ENCODE peak calls at places on chromosomes 11 and 22, in four cellular contexts. S, G, C and A are unnamed samples.
A peak's percentile ranks its signal among the peaks of the same experiment; 100 is the strongest.

GRCh38 chr11:62370743-62371440 is 33.6 kb downstream of the ASRGL1 start:
- DNase-seq in S (peak; percentile 12), G (no peak), C (peak; percentile 6), A (no peak)

GRCh38 chr11:13335319-13335718 is 57.7 kb downstream of the BMAL1 start:
- DNase-seq in S (peak; percentile 76), G (peak; percentile 69), C (peak; percentile 81), A (peak; percentile 23)

GRCh38 chr11:126403039-126403438 is 47.6 kb downstream of the ST3GAL4 start:
- DNase-seq in S (peak; percentile 38), G (no peak), C (no peak), A (no peak)

GRCh38 chr11:14380947-14381555 is 22.1 kb upstream of the RRAS2 start:
- DNase-seq in S (peak; percentile 71), G (no peak), C (peak; percentile 71), A (peak; percentile 42)

GRCh38 chr22:37896181-37896592 is 9.9 kb upstream of the MICALL1 start:
- DNase-seq in S (no peak), G (peak; percentile 68), C (peak; percentile 51), A (no peak)

GRCh38 chr22:36835903-36836302 is 19.1 kb upstream of the PVALB start:
- DNase-seq in S (no peak), G (no peak), C (no peak), A (no peak)

GRCh38 chr11:68531129-68531693 is 70.7 kb downstream of the PPP6R3 start:
- DNase-seq in S (no peak), G (no peak), C (no peak), A (no peak)

GRCh38 chr11:2775083-2775625 is 75.4 kb upstream of the KCNQ1OT1 start:
- DNase-seq in S (no peak), G (no peak), C (no peak), A (no peak)

GRCh38 chr11:26620282-26621045 is 48.4 kb upstream of the MUC15 start:
- DNase-seq in S (no peak), G (no peak), C (no peak), A (no peak)

GRCh38 chr11:12845739-12846358 is 163.3 kb upstream of the RASSF10 start:
- DNase-seq in S (no peak), G (peak; percentile 42), C (no peak), A (peak; percentile 96)

GRCh38 chr11:46271875-46272815 is 5.3 kb upstream of the CREB3L1 start:
- DNase-seq in S (no peak), G (no peak), C (peak; percentile 29), A (no peak)

GRCh38 chr22:27269751-27270586 is 531.6 kb downstream of the MN1 start:
- DNase-seq in S (no peak), G (no peak), C (no peak), A (no peak)

GRCh38 chr11:84398017-84398626 is 1112.0 kb upstream of the CCDC90B start:
- DNase-seq in S (no peak), G (peak; percentile 8), C (peak; percentile 51), A (peak; percentile 40)

GRCh38 chr11:119810478-119811232 is 81.7 kb upstream of the NECTIN1 start:
- DNase-seq in S (no peak), G (peak; percentile 20), C (no peak), A (no peak)

GRCh38 chr11:26042113-26042512 is 289.8 kb upstream of the ANO3 start:
- DNase-seq in S (no peak), G (no peak), C (no peak), A (no peak)

GRCh38 chr11:134453441-134453840 is 41.4 kb upstream of the B3GAT1 start:
- DNase-seq in S (no peak), G (no peak), C (no peak), A (no peak)

GRCh38 chr22:39546889-39547586 is 14.5 kb upstream of the RPS19BP1 start:
- DNase-seq in S (peak; percentile 50), G (no peak), C (no peak), A (no peak)

GRCh38 chr11:35304393-35304790 is 115.0 kb downstream of the SLC1A2 start:
- DNase-seq in S (peak; percentile 45), G (peak; percentile 69), C (peak; percentile 57), A (no peak)